ENCODE peak calls at places on chromosome 12, in four cellular contexts. W, A, Y and H are unnamed samples.

GRCh38 chr12:60819794-60820193 is 1224.0 kb downstream of the SLC16A7 start:
- DNase-seq in W (no peak), Y (no peak), A (no peak), H (no peak)

GRCh38 chr12:58918475-58918874 is 1.8 kb downstream of the LRIG3 start:
- DNase-seq in A (peak), Y (peak), W (no peak), H (no peak)

GRCh38 chr12:9108504-9109212 is 7.1 kb downstream of the A2M start:
- DNase-seq in Y (no peak), W (no peak), A (no peak), H (no peak)

GRCh38 chr12:90627180-90627896 is 327.6 kb downstream of the CCER1 start:
- DNase-seq in Y (no peak), A (no peak), W (no peak), H (no peak)

GRCh38 chr12:40691913-40692616 is at the start of gene CNTN1:
- DNase-seq in Y (no peak), A (peak), W (no peak), H (peak)

GRCh38 chr12:102769323-102769916 is 147.6 kb downstream of the PAH start:
- DNase-seq in A (peak), Y (peak), W (peak), H (peak)

GRCh38 chr12:87678453-87678852 is 350.7 kb downstream of the C12orf50 start:
- DNase-seq in A (no peak), W (no peak), Y (peak), H (no peak)

GRCh38 chr12:44029194-44029593 is 193.3 kb downstream of the TMEM117 start:
- DNase-seq in Y (no peak), A (no peak), W (no peak), H (no peak)

GRCh38 chr12:52561880-52562449 is 9.0 kb upstream of the KRT71 start:
- DNase-seq in Y (peak), W (no peak), A (peak), H (no peak)

GRCh38 chr12:112375105-112375504 is 7.1 kb downstream of the HECTD4 start:
- DNase-seq in Y (no peak), A (no peak), W (no peak), H (no peak)

GRCh38 chr12:82299617-82300016 is 58.6 kb downstream of the CCDC59 start:
- DNase-seq in W (no peak), Y (peak), A (no peak), H (no peak)

GRCh38 chr12:71397433-71397954 is 42.1 kb upstream of the LGR5 start:
- DNase-seq in Y (no peak), W (peak), A (no peak), H (no peak)

GRCh38 chr12:86698581-86698980 is 442.4 kb upstream of the MGAT4C start:
- DNase-seq in Y (no peak), A (no peak), W (peak), H (no peak)

GRCh38 chr12:71304306-71304705 is 135.3 kb upstream of the LGR5 start:
- DNase-seq in A (no peak), Y (no peak), W (no peak), H (no peak)